ENCODE peak calls at places on chromosomes 16 and 17, in five cellular contexts. N is mesenchymal stem cell, B is GM23338, A is A549, U is OCI-LY7. L is an unnamed sample.

GRCh38 chr17:32596666-32597065 is 109.9 kb downstream of the CDK5R1 start:
- DNase-seq in N (no peak), B (no peak), A (peak; percentile 10), U (no peak), L (no peak)

GRCh38 chr16:1781758-1782407 is 488 bp downstream of the SPSB3 start:
- DNase-seq in N (peak; percentile 41), B (peak; percentile 63), A (no peak), U (peak; percentile 36), L (peak; percentile 78)

GRCh38 chr16:25064967-25065366 is 46.6 kb upstream of the LCMT1 start:
- DNase-seq in N (no peak), B (peak; percentile 8), A (no peak), U (no peak), L (no peak)

GRCh38 chr17:56593073-56593740 is at the start of gene NOG:
- DNase-seq in N (peak; percentile 77), B (peak; percentile 81), A (peak; percentile 80), U (no peak), L (no peak)

GRCh38 chr16:56691885-56692284 is 9.6 kb downstream of the MT1X start:
- DNase-seq in N (no peak), B (peak; percentile 67), A (peak; percentile 90), U (no peak), L (no peak)

GRCh38 chr16:89918453-89919347 is at the start of gene MC1R:
- DNase-seq in N (peak; percentile 71), B (peak; percentile 71), A (peak; percentile 67), U (peak; percentile 87), L (peak; percentile 87)

GRCh38 chr17:11559601-11560000 is 38.7 kb upstream of the DNAH9 start:
- DNase-seq in N (no peak), B (no peak), A (no peak), U (no peak), L (no peak)

GRCh38 chr16:1492923-1493745 is at the start of gene TELO2:
- DNase-seq in N (peak; percentile 77), B (peak; percentile 82), A (peak; percentile 87), U (peak; percentile 87), L (peak; percentile 93)

GRCh38 chr17:77831497-77832179 is 126.9 kb upstream of the TNRC6C start:
- DNase-seq in N (peak; percentile 55), B (no peak), A (no peak), U (no peak), L (no peak)

GRCh38 chr17:77958716-77959215 is 263 bp downstream of the TNRC6C start:
- DNase-seq in N (no peak), B (no peak), A (no peak), U (peak; percentile 42), L (no peak)

GRCh38 chr17:77867308-77867781 is 91.2 kb upstream of the TNRC6C start:
- DNase-seq in N (no peak), B (no peak), A (no peak), U (peak; percentile 60), L (peak; percentile 47)

GRCh38 chr17:72604518-72604917 is 483.7 kb downstream of the SOX9 start:
- DNase-seq in N (no peak), B (no peak), A (no peak), U (no peak), L (no peak)

GRCh38 chr17:8047769-8048110 is 8.9 kb downstream of the ALOX15B start:
- DNase-seq in N (no peak), B (no peak), A (no peak), U (no peak), L (no peak)
- H3K4me3 ChIP-seq in N (no peak overlapping the region), B (no peak overlapping the region), A (no peak overlapping the region), U (no peak overlapping the region), L (no peak overlapping the region)

GRCh38 chr17:30333503-30334240 is at the start of gene TMIGD1:
- DNase-seq in N (no peak), B (no peak), A (no peak), U (no peak), L (no peak)

GRCh38 chr17:30326816-30327215 is 7.0 kb downstream of the TMIGD1 start:
- DNase-seq in N (no peak), B (no peak), A (no peak), U (no peak), L (no peak)

GRCh38 chr17:30336369-30337171 is 2.7 kb upstream of the TMIGD1 start:
- DNase-seq in N (peak; percentile 44), B (peak; percentile 88), A (peak; percentile 88), U (peak; percentile 80), L (peak; percentile 91)

GRCh38 chr17:30334421-30334820 is 564 bp upstream of the TMIGD1 start:
- DNase-seq in N (no peak), B (no peak), A (no peak), U (no peak), L (no peak)

GRCh38 chr17:30332057-30332542 is 1.8 kb downstream of the TMIGD1 start:
- DNase-seq in N (peak; percentile 84), B (no peak), A (peak; percentile 73), U (peak; percentile 14), L (peak; percentile 76)
- H3K27ac ChIP-seq in N (no peak overlapping the region), B (no peak overlapping the region), A (peak overlapping the region; percentile 51), U (peak overlapping the region; percentile 20), L (peak overlapping the region; percentile 89)

GRCh38 chr17:6894206-6894528 is 62.6 kb upstream of the TEKT1 start:
- DNase-seq in N (no peak), B (peak; percentile 90), A (no peak), U (peak; percentile 4), L (peak; percentile 59)
- H3K4me2 ChIP-seq in N (no peak overlapping the region), B (peak overlapping the region; percentile 89), A (no peak overlapping the region), U (no peak overlapping the region), L (no peak overlapping the region)

DNA sequence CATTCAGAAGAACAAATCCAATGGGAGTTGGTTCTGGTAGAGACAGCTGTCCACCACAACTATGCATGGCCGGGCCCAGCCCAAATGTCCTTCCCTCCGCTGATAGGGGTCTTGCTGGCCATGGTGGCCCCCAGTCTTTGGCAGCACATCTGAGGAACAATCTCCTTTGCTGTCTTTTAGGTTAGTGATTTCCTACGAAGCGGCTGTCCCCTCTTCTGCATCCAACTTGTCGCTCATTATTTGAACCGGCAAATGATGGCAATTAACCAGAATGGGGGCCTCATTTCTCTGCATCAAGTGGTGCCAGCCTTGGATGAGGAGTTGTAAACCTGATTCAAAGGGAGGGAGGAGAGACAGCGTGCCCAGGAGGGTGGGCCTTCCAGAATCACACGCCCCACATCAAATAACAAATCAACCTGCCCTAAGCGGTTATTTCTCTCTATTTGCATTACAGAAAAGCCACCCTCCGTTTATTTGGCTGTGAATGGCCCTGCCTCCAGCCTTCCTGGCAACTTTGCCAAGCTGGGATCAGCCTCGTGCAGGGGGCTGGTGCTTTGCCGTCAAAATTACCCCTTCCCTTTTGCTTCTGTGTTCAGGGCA is 156.5 kb downstream of the RGS9 start:
- DNase-seq in N (no peak), B (peak; percentile 29), A (no peak), U (no peak), L (no peak)
- H3K4me3 ChIP-seq in N (no peak overlapping the region), B (no peak overlapping the region), A (no peak overlapping the region), U (no peak overlapping the region), L (no peak overlapping the region)

GRCh38 chr16:17228708-17229055 is 242.1 kb downstream of the XYLT1 start:
- DNase-seq in N (no peak), B (no peak), A (no peak), U (no peak), L (no peak)
- H3K27ac ChIP-seq in N (no peak overlapping the region), B (no peak overlapping the region), A (no peak overlapping the region), U (no peak overlapping the region), L (no peak overlapping the region)

DNA sequence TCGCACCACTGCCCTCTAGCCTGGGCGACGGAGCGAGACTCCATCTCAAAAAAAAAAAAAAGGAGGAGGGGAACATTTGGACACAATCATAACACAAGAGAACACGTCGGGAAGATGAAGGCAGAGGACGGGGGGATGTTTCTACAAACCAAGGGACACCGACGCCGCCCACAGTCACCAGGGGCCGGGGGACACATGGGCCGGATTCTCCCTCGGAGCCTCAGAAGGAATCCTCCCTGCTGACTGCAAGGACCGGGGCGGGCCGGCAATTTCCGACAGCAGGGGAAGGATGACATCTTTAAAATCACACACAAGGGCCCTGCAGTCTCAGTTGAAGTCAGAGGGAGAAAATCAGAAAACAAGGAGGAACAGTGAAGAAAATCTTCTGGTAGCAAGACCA is 8.1 kb upstream of the CHMP6 start:
- DNase-seq in N (no peak), B (no peak), A (no peak), U (no peak), L (no peak)
- H3K4me2 ChIP-seq in N (no peak overlapping the region), B (no peak overlapping the region), A (no peak overlapping the region), U (no peak overlapping the region), L (no peak overlapping the region)

DNA sequence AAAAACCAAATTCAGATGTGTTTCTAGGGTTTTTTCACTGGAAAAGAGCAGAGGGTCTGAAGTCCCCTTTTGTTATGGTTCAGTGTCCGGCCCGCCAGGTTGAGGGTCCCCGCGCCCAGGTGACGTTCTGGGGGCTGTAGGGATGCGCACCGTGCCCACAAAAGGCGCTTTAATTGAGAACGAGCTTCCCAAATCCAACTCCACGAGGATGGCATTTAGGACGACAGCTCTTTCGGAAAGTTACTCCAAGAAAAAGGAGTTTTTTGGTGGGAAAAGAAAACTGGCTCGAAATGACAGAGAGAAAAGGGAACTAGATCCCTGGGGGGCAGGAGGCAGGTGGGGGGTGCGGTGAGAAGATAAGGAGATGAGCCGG is 15.9 kb upstream of the ZFHX3 start:
- DNase-seq in N (no peak), B (no peak), A (no peak), U (no peak), L (peak; percentile 19)
- H3K4me3 ChIP-seq in N (no peak overlapping the region), B (peak overlapping the region; percentile 62), A (no peak overlapping the region), U (no peak overlapping the region), L (no peak overlapping the region)

DNA sequence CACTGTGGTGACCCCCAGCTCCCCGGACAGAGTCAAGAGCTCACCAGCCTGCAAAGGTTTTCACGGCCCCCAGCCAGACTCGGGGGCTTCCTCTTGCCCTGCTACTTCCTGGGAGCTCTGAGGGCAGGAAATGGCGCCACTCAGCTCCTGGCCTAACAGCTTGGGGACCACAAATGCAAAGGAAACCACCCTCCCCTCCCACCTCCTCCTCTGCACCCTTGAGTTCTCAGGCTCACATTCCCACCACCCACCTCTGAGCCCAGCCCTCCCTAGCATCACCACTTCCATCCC is 373 bp upstream of the SPN start:
- DNase-seq in N (no peak), B (no peak), A (no peak), U (peak; percentile 67), L (no peak)
- H3K27ac ChIP-seq in N (no peak overlapping the region), B (no peak overlapping the region), A (no peak overlapping the region), U (peak overlapping the region; percentile 81), L (no peak overlapping the region)